ENCODE peak calls at places on chromosome 1, in four cellular contexts. T, C, E and G are unnamed samples.

GRCh38 chr1:27000092-27000816 is 6.8 kb downstream of the TRNP1 start:
- DNase-seq in T (no peak), C (no peak), E (no peak), G (peak; percentile 57)

GRCh38 chr1:23984417-23985186 is 4.5 kb upstream of the SRSF10 start:
- DNase-seq in T (peak; percentile 60), C (no peak), E (no peak), G (no peak)

GRCh38 chr1:72601035-72601674 is 318.8 kb upstream of the NEGR1 start:
- DNase-seq in T (peak; percentile 4), C (no peak), E (no peak), G (no peak)

GRCh38 chr1:191558389-191558788 is 599.9 kb upstream of the RGS18 start:
- DNase-seq in T (no peak), C (no peak), E (no peak), G (no peak)

GRCh38 chr1:21034725-21035628 is 141.7 kb downstream of the EIF4G3 start:
- DNase-seq in T (no peak), C (no peak), E (no peak), G (no peak)

GRCh38 chr1:198443374-198444233 is 96.9 kb downstream of the ATP6V1G3 start:
- DNase-seq in T (peak; percentile 26), C (no peak), E (no peak), G (peak; percentile 57)

GRCh38 chr1:56676571-56677035 is 31.5 kb downstream of the PRKAA2 start:
- DNase-seq in T (peak; percentile 10), C (no peak), E (no peak), G (no peak)

GRCh38 chr1:22903113-22903512 is 69.6 kb downstream of the LACTBL1 start:
- DNase-seq in T (no peak), C (no peak), E (no peak), G (no peak)

GRCh38 chr1:17318262-17318661 is 10.3 kb downstream of the PADI4 start:
- DNase-seq in T (no peak), C (no peak), E (no peak), G (no peak)

GRCh38 chr1:8625480-8625879 is 192.0 kb downstream of the RERE start:
- DNase-seq in T (no peak), C (no peak), E (no peak), G (no peak)

GRCh38 chr1:81801032-81801833 is 499 bp downstream of the ADGRL2 start:
- DNase-seq in T (peak; percentile 91), C (peak; percentile 93), E (peak; percentile 86), G (peak; percentile 97)

GRCh38 chr1:55700359-55701130 is 485.4 kb upstream of the USP24 start:
- DNase-seq in T (no peak), C (no peak), E (no peak), G (no peak)

GRCh38 chr1:226657788-226658537 is 81.1 kb downstream of the ITPKB start:
- DNase-seq in T (no peak), C (peak; percentile 68), E (peak; percentile 44), G (no peak)

GRCh38 chr1:63557365-63557987 is 34.2 kb downstream of the EFCAB7 start:
- DNase-seq in T (peak; percentile 55), C (no peak), E (no peak), G (peak; percentile 66)

GRCh38 chr1:156154317-156154749 is 948 bp downstream of the SEMA4A start:
- DNase-seq in T (no peak), C (no peak), E (peak; percentile 73), G (no peak)

GRCh38 chr1:50970927-50971582 is 1.0 kb downstream of the CDKN2C start:
- DNase-seq in T (no peak), C (no peak), E (no peak), G (no peak)

GRCh38 chr1:51247022-51247421 is 10.9 kb downstream of the RNF11 start:
- DNase-seq in T (no peak), C (no peak), E (no peak), G (no peak)

GRCh38 chr1:226362346-226362745 is 45.5 kb downstream of the PARP1 start:
- DNase-seq in T (no peak), C (no peak), E (no peak), G (no peak)

DNA sequence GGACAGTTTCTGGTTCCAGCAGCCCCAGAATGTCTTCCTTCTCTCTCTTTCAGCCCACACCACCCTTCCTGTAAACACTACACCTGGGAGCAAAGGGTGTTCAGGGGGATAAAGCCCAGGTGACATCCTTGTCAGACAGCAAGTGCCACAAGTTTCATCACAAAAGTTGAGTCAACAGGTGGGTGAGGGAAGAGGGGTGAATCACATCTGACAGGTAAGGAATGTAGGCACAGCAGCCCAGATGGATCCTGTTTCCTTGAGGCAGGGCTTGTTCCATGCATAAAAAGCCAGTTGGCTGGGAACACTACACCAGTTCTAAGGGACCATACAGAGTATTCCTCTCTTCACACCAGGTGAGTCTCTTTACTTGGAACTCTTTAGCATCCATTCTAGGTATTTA is at the start of gene SPRR1B:
- DNase-seq in T (no peak), C (no peak), E (no peak), G (no peak)
- H3K4me3 ChIP-seq in T (no peak within 1 kb of the TSS), C (no peak within 1 kb of the TSS), E (no peak within 1 kb of the TSS), G (no peak within 1 kb of the TSS)

GRCh38 chr1:90725341-90725960 is 8.3 kb upstream of the BARHL2 start:
- DNase-seq in T (no peak), C (no peak), E (no peak), G (no peak)

GRCh38 chr1:90724361-90724760 is 7.3 kb upstream of the BARHL2 start:
- DNase-seq in T (no peak), C (no peak), E (no peak), G (no peak)

GRCh38 chr1:90723561-90724108 is 6.5 kb upstream of the BARHL2 start:
- DNase-seq in T (no peak), C (no peak), E (no peak), G (peak; percentile 91)

GRCh38 chr1:90725961-90726715 is 9.0 kb upstream of the BARHL2 start:
- DNase-seq in T (no peak), C (no peak), E (no peak), G (peak; percentile 60)

DNA sequence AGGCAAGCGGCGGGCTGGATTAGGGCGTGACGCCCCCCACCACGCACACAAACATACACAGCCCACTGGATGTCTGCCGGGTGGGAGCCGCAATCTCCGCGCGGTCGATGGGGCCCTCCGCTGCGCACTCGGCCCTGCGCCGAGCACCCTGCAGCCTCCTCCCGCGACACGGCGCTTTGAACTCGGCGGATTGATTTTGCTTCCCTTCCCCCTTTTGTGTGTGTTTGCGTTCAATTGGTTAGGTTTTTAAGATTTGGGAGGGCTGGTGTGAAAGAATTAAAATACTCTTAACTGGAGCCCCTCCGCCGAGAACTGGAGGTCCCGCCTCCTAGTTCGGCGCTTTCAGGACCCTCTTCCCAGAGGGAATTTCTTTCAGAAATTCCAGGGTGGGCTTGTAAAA is 7.8 kb upstream of the BARHL2 start:
- DNase-seq in T (no peak), C (no peak), E (no peak), G (peak; percentile 68)
- H3K4me3 ChIP-seq in T (no peak overlapping the region), C (peak overlapping the region; percentile 25), E (no peak overlapping the region), G (no peak overlapping the region)

GRCh38 chr1:236063919-236064673 is 794 bp downstream of the NID1 start:
- DNase-seq in T (peak; percentile 76), C (peak; percentile 95), E (peak; percentile 72), G (peak; percentile 56)
- H3K4me3 ChIP-seq in T (peak overlapping the region; percentile 79), C (peak overlapping the region; percentile 94), E (peak overlapping the region; percentile 33), G (peak overlapping the region; percentile 58)

DNA sequence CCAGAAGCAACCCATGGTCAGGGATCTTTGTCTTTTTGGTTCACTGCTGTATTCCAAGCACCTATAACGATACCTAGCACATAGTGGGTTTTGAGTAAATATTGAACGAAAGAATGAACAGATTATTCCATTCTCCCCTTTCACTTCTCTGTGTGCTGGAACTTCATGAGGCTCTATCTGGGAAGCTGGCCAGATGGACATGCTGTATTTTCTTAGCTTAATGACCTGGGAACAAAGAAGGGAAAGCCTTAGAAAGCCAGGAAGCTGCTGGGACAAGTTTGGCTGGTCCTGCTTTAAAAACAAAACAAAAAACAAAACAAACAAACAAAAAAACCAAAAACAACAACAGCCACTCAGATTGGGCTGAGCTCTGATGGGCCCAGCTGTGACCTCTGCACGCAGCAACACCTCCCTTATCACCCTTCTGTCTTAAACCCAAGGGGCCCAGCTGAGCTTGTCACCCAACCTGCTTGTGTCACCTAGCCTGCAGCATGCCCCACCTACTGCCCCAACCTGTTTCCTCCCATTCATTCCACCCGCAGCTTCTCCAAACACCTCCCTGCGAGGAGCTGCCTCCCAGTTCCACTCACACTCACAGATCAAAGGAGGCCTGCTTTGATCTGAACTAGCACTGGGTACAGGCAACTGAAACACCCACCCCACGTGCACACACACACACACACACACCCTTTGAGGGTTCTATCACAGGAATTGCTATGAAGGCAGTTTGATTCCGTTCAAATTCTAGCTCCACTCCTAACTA is 37.1 kb downstream of the SLC30A1 start:
- DNase-seq in T (peak; percentile 54), C (no peak), E (no peak), G (no peak)
- H3K4me3 ChIP-seq in T (no peak overlapping the region), C (no peak overlapping the region), E (no peak overlapping the region), G (no peak overlapping the region)

GRCh38 chr1:79264285-79264684 is 257.8 kb upstream of the ADGRL4 start:
- DNase-seq in T (no peak), C (no peak), E (no peak), G (no peak)
- H3K4me3 ChIP-seq in T (no peak overlapping the region), C (no peak overlapping the region), E (no peak overlapping the region), G (no peak overlapping the region)

GRCh38 chr1:211642870-211643269 is 32.6 kb downstream of the NEK2 start:
- DNase-seq in T (no peak), C (no peak), E (no peak), G (no peak)
- H3K4me3 ChIP-seq in T (no peak overlapping the region), C (no peak overlapping the region), E (no peak overlapping the region), G (no peak overlapping the region)

DNA sequence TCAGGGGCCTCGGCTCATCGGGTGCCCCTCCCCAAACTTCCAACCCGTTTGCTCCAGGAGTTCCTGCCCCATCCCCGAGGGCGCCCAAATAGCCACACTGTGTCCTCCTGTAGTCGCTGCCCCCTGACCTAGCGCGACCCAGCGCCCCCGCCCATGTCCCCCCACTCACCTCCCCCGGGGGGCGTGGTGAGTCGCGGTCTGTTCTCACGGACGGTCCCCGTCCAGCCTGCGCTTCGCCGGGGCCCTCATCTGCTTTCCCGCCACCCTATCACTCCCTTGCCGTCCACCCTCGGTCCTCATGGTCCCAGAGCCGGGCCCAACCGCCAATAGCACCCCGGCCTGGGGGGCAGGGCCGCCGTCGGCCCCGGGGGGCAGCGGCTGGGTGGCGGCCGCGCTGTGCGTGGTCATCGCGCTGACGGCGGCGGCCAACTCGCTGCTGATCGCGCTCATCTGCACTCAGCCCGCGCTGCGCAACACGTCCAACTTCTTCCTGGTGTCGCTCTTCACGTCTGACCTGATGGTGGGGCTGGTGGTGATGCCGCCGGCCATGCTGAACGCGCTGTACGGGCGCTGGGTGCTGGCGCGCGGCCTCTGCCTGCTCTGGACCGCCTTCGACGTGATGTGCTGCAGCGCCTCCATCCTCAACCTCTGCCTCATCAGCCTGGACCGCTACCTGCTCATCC is 922 bp downstream of the HTR6 start:
- DNase-seq in T (no peak), C (no peak), E (no peak), G (peak; percentile 57)
- H3K4me3 ChIP-seq in T (no peak overlapping the region), C (peak overlapping the region; percentile 33), E (no peak overlapping the region), G (no peak overlapping the region)